ENCODE peak calls at places on chromosome 10, in six cellular contexts. D is tibial artery; R is GM10248; W is HCT116; S is activated CD8-positive, alpha-beta T cell treated with anti-CD3 and anti-CD28 coated beads for 36 hours; Z is stimulated activated CD4-positive, alpha-beta T cell treated with anti-CD3 and anti-CD28 coated beads, Interleukin-2, amount 100 ng/mL, for 24 hours. E is an unnamed sample.

GRCh38 chr10:120456143-120456625 is 843 bp upstream of the PLPP4 start:
- DNase-seq in S (no peak), R (no peak), D (no peak), Z (no peak), W (no peak), E (no peak)

GRCh38 chr10:116792772-116793171 is 50.4 kb upstream of the HSPA12A start:
- DNase-seq in W (no peak), D (no peak), Z (no peak), S (no peak), R (no peak), E (no peak)

GRCh38 chr10:124827474-124827873 is 25.9 kb downstream of the ABRAXAS2 start:
- DNase-seq in R (peak; percentile 26), Z (no peak), D (no peak), S (peak; percentile 15), W (no peak), E (peak; percentile 42)

GRCh38 chr10:11150255-11150731 is 132.6 kb downstream of the CELF2 start:
- DNase-seq in W (no peak), D (no peak), S (peak; percentile 31), R (no peak), Z (no peak), E (no peak)

GRCh38 chr10:63094405-63094804 is 38.7 kb upstream of the NRBF2 start:
- DNase-seq in R (no peak), D (no peak), W (no peak), Z (no peak), S (no peak), E (no peak)

GRCh38 chr10:75209325-75210192 is 1.0 kb upstream of the VDAC2 start:
- DNase-seq in R (peak; percentile 75), W (no peak), Z (peak; percentile 80), S (peak; percentile 81), D (peak; percentile 93), E (peak; percentile 81)

GRCh38 chr10:85043207-85043606 is 714.8 kb downstream of the CCSER2 start:
- DNase-seq in W (no peak), D (no peak), R (no peak), S (no peak), Z (no peak), E (no peak)

GRCh38 chr10:69718951-69719350 is 82.8 kb upstream of the COL13A1 start:
- DNase-seq in W (no peak), S (no peak), R (no peak), Z (no peak), D (no peak), E (no peak)

GRCh38 chr10:73589538-73590126 is 1.5 kb downstream of the USP54 start:
- DNase-seq in D (no peak), R (no peak), S (no peak), Z (no peak), W (no peak), E (no peak)

GRCh38 chr10:102419561-102420442 is 834 bp upstream of the FBXL15 start:
- DNase-seq in R (peak; percentile 80), D (no peak), W (no peak), Z (peak; percentile 77), S (peak; percentile 70), E (peak; percentile 66)

GRCh38 chr10:43263551-43264323 is 3.1 kb downstream of the RASGEF1A start:
- DNase-seq in W (no peak), S (no peak), Z (peak; percentile 15), R (no peak), D (no peak), E (no peak)

GRCh38 chr10:521261-521660 is 168.2 kb downstream of the DIP2C start:
- DNase-seq in R (no peak), D (peak; percentile 46), S (no peak), Z (no peak), W (no peak), E (no peak)

GRCh38 chr10:117362313-117362712 is 12.9 kb downstream of the PDZD8 start:
- DNase-seq in R (no peak), S (no peak), D (no peak), W (no peak), Z (no peak), E (no peak)

GRCh38 chr10:51886438-51887068 is 187.2 kb upstream of the CSTF2T start:
- DNase-seq in D (no peak), W (no peak), S (no peak), R (no peak), Z (no peak), E (no peak)

GRCh38 chr10:90373911-90374310 is 483.9 kb downstream of the HTR7 start:
- DNase-seq in W (no peak), R (no peak), S (no peak), Z (no peak), D (no peak), E (no peak)

GRCh38 chr10:133400624-133401424 is 6.9 kb downstream of the MTG1 start:
- DNase-seq in S (no peak), W (no peak), Z (peak; percentile 14), R (peak; percentile 64), D (peak; percentile 12), E (no peak)

GRCh38 chr10:31771345-31771831 is 157.2 kb downstream of the ARHGAP12 start:
- DNase-seq in W (no peak), D (no peak), S (no peak), Z (no peak), R (no peak), E (no peak)

GRCh38 chr10:65358565-65358964 is 1567.3 kb upstream of the LRRTM3 start:
- DNase-seq in R (peak; percentile 2), D (no peak), W (peak; percentile 15), S (no peak), Z (no peak), E (peak; percentile 7)

GRCh38 chr10:44859546-44860285 is 51.4 kb upstream of the TMEM72 start:
- DNase-seq in D (peak; percentile 57), W (no peak), R (no peak), Z (no peak), S (no peak), E (no peak)

GRCh38 chr10:121574519-121575170 is 23.6 kb downstream of the FGFR2 start:
- DNase-seq in D (no peak), R (no peak), S (no peak), Z (no peak), W (no peak), E (no peak)

GRCh38 chr10:96857613-96858012 is 25.5 kb downstream of the LCOR start:
- DNase-seq in R (no peak), W (no peak), S (no peak), Z (no peak), D (no peak), E (no peak)